ENCODE peak calls at places on chromosomes 5 and 9, in six cellular contexts. R is NCI-H345; D is fibroblast of lung; F is activated CD8-positive, alpha-beta memory T cell treated with anti-CD3 and anti-CD28 coated beads, Interleukin-2, amount 50 U/mL, for 48 hours; B is germinal center; Q is HuH-7.5. I is an unnamed sample.

GRCh38 chr5:112703866-112704820 is 33.5 kb upstream of the APC start:
- DNase-seq in R (no peak), D (peak; percentile 59), F (no peak), B (no peak), Q (no peak), I (no peak)

GRCh38 chr5:67493676-67494075 is 297.1 kb upstream of the CD180 start:
- DNase-seq in R (peak; percentile 54), D (peak; percentile 37), F (no peak), B (no peak), Q (peak; percentile 26), I (no peak)

GRCh38 chr5:26894719-26895263 is 143.6 kb downstream of the CDH9 start:
- DNase-seq in R (no peak), D (no peak), F (no peak), B (no peak), Q (no peak), I (no peak)

GRCh38 chr5:15634771-15635347 is 134.9 kb downstream of the FBXL7 start:
- DNase-seq in R (no peak), D (no peak), F (no peak), B (no peak), Q (no peak), I (no peak)

GRCh38 chr9:109751253-109751652 is 28.7 kb upstream of the PALM2AKAP2 start:
- DNase-seq in R (peak; percentile 44), D (peak; percentile 66), F (no peak), B (no peak), Q (no peak), I (no peak)

GRCh38 chr9:137645211-137645610 is 26.4 kb downstream of the EHMT1 start:
- DNase-seq in R (no peak), D (no peak), F (no peak), B (no peak), Q (no peak), I (no peak)

GRCh38 chr5:167241436-167242067 is 1049.9 kb upstream of the WWC1 start:
- DNase-seq in R (no peak), D (no peak), F (no peak), B (no peak), Q (no peak), I (no peak)

GRCh38 chr5:72093231-72093630 is 14.0 kb upstream of the MAP1B start:
- DNase-seq in R (no peak), D (peak; percentile 28), F (no peak), B (no peak), Q (no peak), I (no peak)

GRCh38 chr5:65142511-65143011 is 339.2 kb downstream of the ADAMTS6 start:
- DNase-seq in R (no peak), D (peak; percentile 31), F (no peak), B (no peak), Q (no peak), I (no peak)

GRCh38 chr5:65624025-65624569 is at the start of gene TRIM23:
- DNase-seq in R (peak; percentile 90), D (peak; percentile 93), F (peak; percentile 91), B (peak; percentile 87), Q (peak; percentile 38), I (peak; percentile 84)

GRCh38 chr5:158928405-158928804 is 171.3 kb downstream of the EBF1 start:
- DNase-seq in R (no peak), D (no peak), F (no peak), B (no peak), Q (no peak), I (no peak)

GRCh38 chr9:84266087-84266561 is 74.4 kb downstream of the SLC28A3 start:
- DNase-seq in R (peak; percentile 44), D (no peak), F (no peak), B (no peak), Q (no peak), I (no peak)

GRCh38 chr9:127981559-127982121 is 851 bp upstream of the EEIG1 start:
- DNase-seq in R (no peak), D (no peak), F (peak; percentile 64), B (no peak), Q (no peak), I (no peak)

GRCh38 chr5:16411741-16412455 is 53.7 kb downstream of the ZNF622 start:
- DNase-seq in R (no peak), D (no peak), F (no peak), B (no peak), Q (no peak), I (no peak)

GRCh38 chr5:80070338-80071056 is 35.3 kb downstream of the THBS4 start:
- DNase-seq in R (no peak), D (no peak), F (no peak), B (no peak), Q (no peak), I (no peak)

GRCh38 chr5:181186902-181187499 is 18.0 kb downstream of the TRIM7 start:
- DNase-seq in R (no peak), D (no peak), F (no peak), B (no peak), Q (no peak), I (no peak)

GRCh38 chr9:20940447-20941176 is 90.8 kb downstream of the HACD4 start:
- DNase-seq in R (no peak), D (no peak), F (no peak), B (no peak), Q (no peak), I (no peak)

GRCh38 chr9:131296452-131296851 is 6.9 kb downstream of the PLPP7 start:
- DNase-seq in R (no peak), D (no peak), F (no peak), B (no peak), Q (no peak), I (no peak)